ENCODE peak calls at places on chromosome 22, in six cellular contexts. One of them, this sample, is unnamed.

GRCh38 chr22:17120711-17121234 is 387 bp downstream of the TMEM121B start:
- DNase-seq in Panc1: no peak
- DNase-seq in HCT116: no peak
- DNase-seq in K562: no peak
- DNase-seq in HepG2: no peak
- DNase-seq in SK-N-SH: no peak
- DNase-seq in this sample: no peak

GRCh38 chr22:38935023-38935422 is 22.4 kb upstream of the APOBEC3A start:
- DNase-seq in K562: no peak
- DNase-seq in Panc1: no peak
- DNase-seq in SK-N-SH: no peak
- DNase-seq in HCT116: no peak
- DNase-seq in HepG2: no peak
- DNase-seq in this sample: no peak

GRCh38 chr22:39236321-39237275 is 8.2 kb downstream of the PDGFB start:
- DNase-seq in K562: peak
- DNase-seq in Panc1: no peak
- DNase-seq in HCT116: no peak
- DNase-seq in SK-N-SH: no peak
- DNase-seq in HepG2: no peak
- DNase-seq in this sample: no peak

GRCh38 chr22:27435839-27436581 is 365.5 kb downstream of the MN1 start:
- DNase-seq in Panc1: no peak
- DNase-seq in K562: no peak
- DNase-seq in HCT116: no peak
- DNase-seq in HepG2: no peak
- DNase-seq in SK-N-SH: peak
- DNase-seq in this sample: no peak

GRCh38 chr22:17910561-17911311 is 113.6 kb downstream of the MICAL3 start:
- DNase-seq in HepG2: no peak
- DNase-seq in SK-N-SH: peak
- DNase-seq in Panc1: peak
- DNase-seq in K562: peak
- DNase-seq in HCT116: no peak
- DNase-seq in this sample: no peak

GRCh38 chr22:48838846-48839730 is 988.6 kb downstream of the BRD1 start:
- DNase-seq in HepG2: no peak
- DNase-seq in SK-N-SH: no peak
- DNase-seq in Panc1: no peak
- DNase-seq in HCT116: no peak
- DNase-seq in K562: no peak
- DNase-seq in this sample: no peak

GRCh38 chr22:47548953-47549740 is 786.7 kb downstream of the TBC1D22A start:
- DNase-seq in SK-N-SH: no peak
- DNase-seq in K562: no peak
- DNase-seq in Panc1: no peak
- DNase-seq in HepG2: no peak
- DNase-seq in HCT116: no peak
- DNase-seq in this sample: no peak

GRCh38 chr22:28799125-28799833 is 1.1 kb downstream of the XBP1 start:
- DNase-seq in Panc1: peak
- DNase-seq in HepG2: peak
- DNase-seq in SK-N-SH: peak
- DNase-seq in K562: peak
- DNase-seq in HCT116: peak
- DNase-seq in this sample: no peak

GRCh38 chr22:24994070-24994763 is 41.7 kb downstream of the KIAA1671 start:
- DNase-seq in Panc1: no peak
- DNase-seq in K562: no peak
- DNase-seq in HCT116: peak
- DNase-seq in HepG2: no peak
- DNase-seq in SK-N-SH: no peak
- DNase-seq in this sample: no peak

GRCh38 chr22:45709004-45709739 is 37.5 kb downstream of the ATXN10 start:
- DNase-seq in SK-N-SH: peak
- DNase-seq in K562: no peak
- DNase-seq in Panc1: no peak
- DNase-seq in HCT116: no peak
- DNase-seq in HepG2: peak
- DNase-seq in this sample: no peak

GRCh38 chr22:45710469-45710868 is 38.8 kb downstream of the ATXN10 start:
- DNase-seq in K562: no peak
- DNase-seq in HepG2: no peak
- DNase-seq in Panc1: no peak
- DNase-seq in SK-N-SH: no peak
- DNase-seq in HCT116: no peak
- DNase-seq in this sample: no peak

GRCh38 chr22:45707605-45708004 is 36.0 kb downstream of the ATXN10 start:
- DNase-seq in Panc1: no peak
- DNase-seq in HCT116: no peak
- DNase-seq in SK-N-SH: no peak
- DNase-seq in HepG2: no peak
- DNase-seq in K562: no peak
- DNase-seq in this sample: no peak

GRCh38 chr22:45709866-45710265 is 38.2 kb downstream of the ATXN10 start:
- DNase-seq in Panc1: no peak
- DNase-seq in SK-N-SH: no peak
- DNase-seq in HepG2: no peak
- DNase-seq in K562: no peak
- DNase-seq in HCT116: no peak
- DNase-seq in this sample: no peak

GRCh38 chr22:45708145-45708544 is 36.5 kb downstream of the ATXN10 start:
- DNase-seq in HepG2: no peak
- DNase-seq in Panc1: no peak
- DNase-seq in SK-N-SH: no peak
- DNase-seq in HCT116: no peak
- DNase-seq in K562: no peak
- DNase-seq in this sample: no peak
- TF ChIP-seq POLR2AphosphoS5 in HepG2: no peak
- TF ChIP-seq POLR2AphosphoS5 in Panc1: no peak
- TF ChIP-seq POLR2AphosphoS5 in SK-N-SH: no peak
- TF ChIP-seq POLR2AphosphoS5 in HCT116: no peak
- TF ChIP-seq POLR2AphosphoS5 in K562: no peak
- TF ChIP-seq POLR2AphosphoS5 in this sample: no peak

GRCh38 chr22:43381693-43382092 is 30.1 kb upstream of the MPPED1 start:
- DNase-seq in HepG2: no peak
- DNase-seq in HCT116: no peak
- DNase-seq in Panc1: no peak
- DNase-seq in K562: no peak
- DNase-seq in SK-N-SH: no peak
- DNase-seq in this sample: no peak

GRCh38 chr22:43378011-43378704 is 33.7 kb upstream of the MPPED1 start:
- DNase-seq in Panc1: no peak
- DNase-seq in HCT116: no peak
- DNase-seq in K562: no peak
- DNase-seq in HepG2: peak
- DNase-seq in SK-N-SH: no peak
- DNase-seq in this sample: no peak

GRCh38 chr22:43375951-43376455 is 32.8 kb upstream of the SCUBE1 start:
- DNase-seq in SK-N-SH: no peak
- DNase-seq in Panc1: no peak
- DNase-seq in K562: no peak
- DNase-seq in HepG2: no peak
- DNase-seq in HCT116: no peak
- DNase-seq in this sample: no peak

GRCh38 chr22:43376765-43377485 is 33.8 kb upstream of the SCUBE1 start:
- DNase-seq in Panc1: no peak
- DNase-seq in HCT116: no peak
- DNase-seq in K562: no peak
- DNase-seq in HepG2: no peak
- DNase-seq in SK-N-SH: no peak
- DNase-seq in this sample: no peak

GRCh38 chr22:43377486-43377995 is 34.3 kb upstream of the MPPED1 start:
- DNase-seq in Panc1: no peak
- DNase-seq in SK-N-SH: no peak
- DNase-seq in K562: no peak
- DNase-seq in HCT116: no peak
- DNase-seq in HepG2: no peak
- DNase-seq in this sample: no peak
- TF ChIP-seq SIN3A in Panc1: no peak
- TF ChIP-seq SIN3A in SK-N-SH: no peak
- TF ChIP-seq SIN3A in K562: no peak
- TF ChIP-seq SIN3A in HCT116: no peak
- TF ChIP-seq SIN3A in HepG2: no peak
- TF ChIP-seq SIN3A in this sample: no peak

GRCh38 chr22:19764636-19765476 is 4.3 kb downstream of the TBX1 start:
- DNase-seq in HCT116: no peak
- DNase-seq in Panc1: no peak
- DNase-seq in HepG2: no peak
- DNase-seq in SK-N-SH: no peak
- DNase-seq in K562: no peak
- DNase-seq in this sample: no peak

GRCh38 chr22:19766235-19766505 is 5.6 kb downstream of the TBX1 start:
- DNase-seq in HCT116: no peak
- DNase-seq in HepG2: no peak
- DNase-seq in K562: no peak
- DNase-seq in SK-N-SH: peak
- DNase-seq in Panc1: no peak
- DNase-seq in this sample: no peak

GRCh38 chr22:19765477-19766234 is 5.1 kb downstream of the TBX1 start:
- DNase-seq in HepG2: no peak
- DNase-seq in HCT116: no peak
- DNase-seq in SK-N-SH: no peak
- DNase-seq in K562: peak
- DNase-seq in Panc1: no peak
- DNase-seq in this sample: peak

GRCh38 chr22:19767427-19768380 is 7.1 kb downstream of the TBX1 start:
- DNase-seq in HepG2: peak
- DNase-seq in K562: no peak
- DNase-seq in HCT116: peak
- DNase-seq in Panc1: no peak
- DNase-seq in SK-N-SH: no peak
- DNase-seq in this sample: no peak

DNA sequence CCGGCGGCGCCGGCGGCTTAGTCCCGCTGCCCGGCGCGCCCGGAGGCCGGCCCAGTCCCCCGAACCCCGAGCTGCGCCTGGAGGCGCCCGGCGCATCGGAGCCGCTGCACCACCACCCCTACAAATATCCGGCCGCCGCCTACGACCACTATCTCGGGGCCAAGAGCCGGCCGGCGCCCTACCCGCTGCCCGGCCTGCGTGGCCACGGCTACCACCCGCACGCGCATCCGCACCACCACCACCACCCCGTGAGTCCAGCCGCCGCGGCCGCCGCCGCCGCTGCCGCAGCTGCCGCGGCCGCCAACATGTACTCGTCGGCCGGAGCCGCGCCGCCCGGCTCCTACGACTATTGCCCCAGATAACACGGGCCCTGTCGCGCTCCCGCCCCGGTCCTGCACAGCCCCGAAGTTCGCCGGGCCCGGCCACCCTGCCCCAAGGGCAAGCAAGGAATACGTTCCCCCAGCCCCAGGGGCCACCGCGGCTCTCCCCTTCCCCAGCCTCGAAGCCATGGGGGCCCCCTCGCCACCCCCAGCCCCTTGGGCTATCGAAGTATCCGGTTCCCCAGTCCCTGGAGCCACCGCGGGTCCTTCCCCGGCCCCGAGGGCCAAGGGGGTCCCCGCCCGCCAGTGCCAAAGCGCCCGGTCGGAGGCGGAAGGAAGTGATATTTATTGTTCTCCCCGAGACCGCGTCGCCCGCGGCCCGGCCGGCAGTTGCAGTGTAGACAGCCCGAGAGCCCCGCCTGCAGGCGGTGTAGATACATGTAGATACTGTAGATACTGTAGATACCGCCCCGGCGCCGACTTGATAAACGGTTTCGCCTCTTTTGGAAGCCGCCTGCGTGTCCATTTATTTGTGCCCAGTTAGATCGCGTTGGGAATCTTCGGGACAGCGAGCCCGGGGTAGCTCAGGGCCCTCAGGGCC is 6.2 kb downstream of the TBX1 start:
- DNase-seq in HepG2: no peak
- DNase-seq in HCT116: peak
- DNase-seq in K562: peak
- DNase-seq in SK-N-SH: peak
- DNase-seq in Panc1: no peak
- DNase-seq in this sample: no peak
- TF ChIP-seq POLR2AphosphoS5 in HepG2: no peak
- TF ChIP-seq POLR2AphosphoS5 in HCT116: peak
- TF ChIP-seq POLR2AphosphoS5 in K562: no peak
- TF ChIP-seq POLR2AphosphoS5 in SK-N-SH: no peak
- TF ChIP-seq POLR2AphosphoS5 in Panc1: no peak
- TF ChIP-seq POLR2AphosphoS5 in this sample: no peak

GRCh38 chr22:20536590-20537324 is 29.3 kb downstream of the MED15 start:
- DNase-seq in K562: no peak
- DNase-seq in HepG2: no peak
- DNase-seq in HCT116: no peak
- DNase-seq in SK-N-SH: peak
- DNase-seq in Panc1: no peak
- DNase-seq in this sample: no peak
- TF ChIP-seq SIN3A in K562: no peak
- TF ChIP-seq SIN3A in HepG2: no peak
- TF ChIP-seq SIN3A in HCT116: no peak
- TF ChIP-seq SIN3A in SK-N-SH: no peak
- TF ChIP-seq SIN3A in Panc1: no peak
- TF ChIP-seq SIN3A in this sample: no peak

GRCh38 chr22:36386351-36386899 is 1.3 kb downstream of the MYH9 start:
- DNase-seq in HepG2: no peak
- DNase-seq in HCT116: no peak
- DNase-seq in Panc1: no peak
- DNase-seq in K562: no peak
- DNase-seq in SK-N-SH: no peak
- DNase-seq in this sample: no peak
- TF ChIP-seq POLR2AphosphoS5 in HepG2: no peak
- TF ChIP-seq POLR2AphosphoS5 in HCT116: no peak
- TF ChIP-seq POLR2AphosphoS5 in Panc1: no peak
- TF ChIP-seq POLR2AphosphoS5 in K562: no peak
- TF ChIP-seq POLR2AphosphoS5 in SK-N-SH: peak
- TF ChIP-seq POLR2AphosphoS5 in this sample: no peak

This sample was measured in H1.